ENCODE peak calls at places on chromosomes 4 and X, in six cellular contexts. M is WTC11; B is hypothalamus; S is activated CD8-positive, alpha-beta memory T cell treated with anti-CD3 and anti-CD28 coated beads for 1 hour; U is cerebellar cortex; P is progenitor cell of endocrine pancreas. D is an unnamed sample.

GRCh38 chr4:142297313-142297712 is 548.8 kb downstream of the INPP4B start:
- DNase-seq in M (no peak), U (no peak), S (no peak), P (no peak), B (no peak), D (no peak)

GRCh38 chr4:152094851-152095700 is 334.3 kb upstream of the GATB start:
- DNase-seq in S (no peak), M (no peak), U (no peak), P (no peak), B (no peak), D (no peak)

GRCh38 chr4:168605411-168605810 is 108.6 kb downstream of the PALLD start:
- DNase-seq in B (no peak), U (no peak), S (no peak), P (no peak), M (no peak), D (no peak)

GRCh38 chrX:85109235-85109634 is 105.6 kb downstream of the APOOL start:
- DNase-seq in P (no peak), S (no peak), B (no peak), M (peak; percentile 50), U (peak; percentile 1), D (no peak)

GRCh38 chr4:76219299-76220055 is 5.9 kb upstream of the SCARB2 start:
- DNase-seq in M (no peak), B (no peak), S (no peak), U (no peak), P (no peak), D (no peak)

GRCh38 chr4:11691236-11691635 is 262.5 kb upstream of the HS3ST1 start:
- DNase-seq in S (no peak), P (no peak), B (no peak), M (no peak), U (no peak), D (no peak)

GRCh38 chr4:65316534-65316933 is 353.8 kb downstream of the EPHA5 start:
- DNase-seq in P (no peak), S (no peak), U (no peak), B (no peak), M (no peak), D (no peak)

GRCh38 chr4:3484057-3484973 is 21.2 kb downstream of the DOK7 start:
- DNase-seq in P (no peak), B (no peak), S (no peak), M (no peak), U (peak; percentile 54), D (no peak)

GRCh38 chrX:14073561-14073960 is 43.9 kb upstream of the GEMIN8 start:
- DNase-seq in S (no peak), U (no peak), B (no peak), P (no peak), M (no peak), D (no peak)

GRCh38 chr4:79682801-79683217 is 274.8 kb upstream of the GK2 start:
- DNase-seq in U (no peak), B (peak; percentile 59), M (peak; percentile 10), P (no peak), S (no peak), D (no peak)

GRCh38 chr4:7392438-7393374 is 42.0 kb downstream of the PSAPL1 start:
- DNase-seq in B (no peak), P (no peak), M (no peak), S (no peak), U (no peak), D (no peak)

GRCh38 chr4:123976285-123976684 is 579.7 kb downstream of the SPRY1 start:
- DNase-seq in B (no peak), U (no peak), M (no peak), P (no peak), S (no peak), D (peak; percentile 14)

GRCh38 chr4:111802191-111802590 is 343.1 kb upstream of the FAM241A start:
- DNase-seq in P (no peak), U (no peak), S (no peak), B (no peak), M (no peak), D (no peak)

GRCh38 chr4:171022698-171023378 is 790.4 kb upstream of the GALNTL6 start:
- DNase-seq in P (no peak), S (no peak), M (no peak), U (no peak), B (no peak), D (no peak)

GRCh38 chrX:118574666-118575065 is 79.1 kb downstream of the DOCK11 start:
- DNase-seq in B (no peak), U (no peak), M (no peak), S (no peak), P (no peak), D (no peak)

GRCh38 chr4:75708218-75708691 is 16.1 kb upstream of the USO1 start:
- DNase-seq in M (peak; percentile 23), B (no peak), S (no peak), U (no peak), P (no peak), D (no peak)

GRCh38 chr4:627751-628150 is 2.4 kb downstream of the PDE6B start:
- DNase-seq in M (no peak), S (no peak), B (no peak), P (no peak), U (no peak), D (no peak)

GRCh38 chrX:129798888-129799287 is 19.1 kb downstream of the SASH3 start:
- DNase-seq in B (no peak), U (no peak), M (no peak), S (no peak), P (no peak), D (no peak)

GRCh38 chr4:182653596-182653995 is 263.6 kb downstream of the DCTD start:
- DNase-seq in U (peak; percentile 5), B (no peak), M (no peak), S (no peak), P (no peak), D (no peak)

GRCh38 chrX:14064632-14065432 is 35.1 kb upstream of the GEMIN8 start:
- DNase-seq in U (no peak), P (no peak), S (no peak), M (no peak), B (no peak), D (no peak)

GRCh38 chrX:30230395-30230794 is at the start of gene MAGEB3:
- DNase-seq in U (no peak), B (no peak), S (no peak), P (no peak), M (no peak), D (no peak)

GRCh38 chr4:82782626-82783025 is 16.0 kb downstream of the SCD5 start:
- DNase-seq in M (no peak), P (no peak), S (no peak), B (no peak), U (no peak), D (no peak)

GRCh38 chrX:39850630-39851152 is 247.1 kb downstream of the BCOR start:
- DNase-seq in U (no peak), M (peak; percentile 11), S (no peak), B (no peak), P (no peak), D (no peak)

GRCh38 chrX:12814434-12814833 is 23.2 kb downstream of the PRPS2 start:
- DNase-seq in S (no peak), B (peak; percentile 14), M (peak; percentile 28), U (peak; percentile 61), P (no peak), D (peak; percentile 28)

GRCh38 chr4:166222271-166222670 is 349.2 kb downstream of the TLL1 start:
- DNase-seq in B (no peak), M (no peak), U (no peak), S (no peak), P (no peak), D (no peak)

GRCh38 chr4:123366144-123366748 is 30.3 kb upstream of the SPRY1 start:
- DNase-seq in S (no peak), U (no peak), P (no peak), M (no peak), B (no peak), D (no peak)

GRCh38 chrX:32572644-32573043 is 638.7 kb downstream of the DMD start:
- DNase-seq in P (no peak), U (no peak), S (no peak), B (no peak), M (no peak), D (no peak)

GRCh38 chr4:124415206-124415605 is 297.3 kb downstream of the ANKRD50 start:
- DNase-seq in S (no peak), P (no peak), U (no peak), M (no peak), B (no peak), D (no peak)

GRCh38 chrX:34288782-34289181 is 156.7 kb upstream of the FAM47A start:
- DNase-seq in M (no peak), U (no peak), B (no peak), P (no peak), S (no peak), D (no peak)

GRCh38 chr4:76306882-76307669 is 543 bp downstream of the STBD1 start:
- DNase-seq in P (peak; percentile 40), U (peak; percentile 7), S (no peak), B (peak; percentile 14), M (peak; percentile 76), D (peak; percentile 41)

GRCh38 chr4:167239627-167240026 is 5.3 kb upstream of the SPOCK3 start:
- DNase-seq in P (no peak), B (no peak), U (no peak), S (no peak), M (no peak), D (no peak)

GRCh38 chr4:76447326-76447954 is 12.4 kb downstream of the SHROOM3 start:
- DNase-seq in P (no peak), S (no peak), M (no peak), U (no peak), B (peak; percentile 14), D (no peak)

GRCh38 chr4:175622887-175623286 is 189.2 kb downstream of the GPM6A start:
- DNase-seq in B (no peak), U (no peak), M (no peak), S (no peak), P (no peak), D (no peak)

GRCh38 chr4:57114973-57115372 is 4.8 kb upstream of the IGFBP7 start:
- DNase-seq in B (no peak), U (no peak), P (no peak), M (no peak), S (no peak), D (no peak)

GRCh38 chrX:64975491-64975890 is 759 bp downstream of the ZC4H2 start:
- DNase-seq in B (no peak), U (peak; percentile 37), S (no peak), M (peak; percentile 38), P (no peak), D (peak; percentile 29)

GRCh38 chrX:56802921-56803848 is 74.1 kb downstream of the NBDY start:
- DNase-seq in M (peak; percentile 74), U (peak; percentile 86), S (peak; percentile 48), B (peak; percentile 80), P (peak; percentile 25), D (peak; percentile 22)

GRCh38 chr4:148397006-148397673 is 45.1 kb downstream of the NR3C2 start:
- DNase-seq in S (no peak), B (no peak), M (no peak), U (no peak), P (no peak), D (no peak)